ENCODE peak calls at places on chromosomes 16 and 17, in five cellular contexts. One of them, this sample, is unnamed.

GRCh38 chr17:29597361-29598172 is 4.6 kb downstream of the ANKRD13B start:
- DNase-seq in mesendoderm: no peak
- DNase-seq in IMR-90: no peak
- DNase-seq in H9: no peak
- DNase-seq in mesenchymal stem cell: no peak
- DNase-seq in this sample: no peak

GRCh38 chr17:77251622-77252021 is 110.9 kb downstream of the SEC14L1 start:
- DNase-seq in mesendoderm: no peak
- DNase-seq in IMR-90: no peak
- DNase-seq in H9: no peak
- DNase-seq in mesenchymal stem cell: no peak
- DNase-seq in this sample: no peak

GRCh38 chr17:55735784-55736405 is 13.2 kb upstream of the TMEM100 start:
- DNase-seq in mesendoderm: peak; percentile 59
- DNase-seq in IMR-90: peak; percentile 62
- DNase-seq in H9: no peak
- DNase-seq in mesenchymal stem cell: peak; percentile 76
- DNase-seq in this sample: no peak

GRCh38 chr17:34622862-34623261 is 43.5 kb downstream of the TMEM132E start:
- DNase-seq in mesendoderm: no peak
- DNase-seq in IMR-90: no peak
- DNase-seq in H9: no peak
- DNase-seq in mesenchymal stem cell: no peak
- DNase-seq in this sample: no peak

GRCh38 chr16:79865918-79866317 is 265.4 kb upstream of the MAF start:
- DNase-seq in mesendoderm: no peak
- DNase-seq in IMR-90: no peak
- DNase-seq in H9: no peak
- DNase-seq in mesenchymal stem cell: no peak
- DNase-seq in this sample: no peak

GRCh38 chr17:73952498-73953205 is 250.8 kb upstream of the RPL38 start:
- DNase-seq in mesendoderm: peak; percentile 50
- DNase-seq in IMR-90: no peak
- DNase-seq in H9: peak; percentile 69
- DNase-seq in mesenchymal stem cell: no peak
- DNase-seq in this sample: peak; percentile 54

GRCh38 chr16:2883027-2883846 is at the start of gene FLYWCH2:
- DNase-seq in mesendoderm: peak; percentile 98
- DNase-seq in IMR-90: peak; percentile 93
- DNase-seq in H9: peak; percentile 99
- DNase-seq in mesenchymal stem cell: peak; percentile 96
- DNase-seq in this sample: peak; percentile 98

GRCh38 chr16:86375370-86375769 is 135.0 kb upstream of the FOXF1 start:
- DNase-seq in mesendoderm: no peak
- DNase-seq in IMR-90: peak; percentile 97
- DNase-seq in H9: no peak
- DNase-seq in mesenchymal stem cell: peak; percentile 89
- DNase-seq in this sample: no peak

GRCh38 chr17:51402881-51403280 is 142.5 kb downstream of the UTP18 start:
- DNase-seq in mesendoderm: no peak
- DNase-seq in IMR-90: no peak
- DNase-seq in H9: no peak
- DNase-seq in mesenchymal stem cell: no peak
- DNase-seq in this sample: no peak

GRCh38 chr16:69600202-69600601 is 34.4 kb downstream of the NFAT5 start:
- DNase-seq in mesendoderm: no peak
- DNase-seq in IMR-90: no peak
- DNase-seq in H9: no peak
- DNase-seq in mesenchymal stem cell: no peak
- DNase-seq in this sample: no peak

GRCh38 chr17:57783338-57783742 is 38.2 kb upstream of the CCDC182 start:
- DNase-seq in mesendoderm: peak; percentile 90
- DNase-seq in IMR-90: peak; percentile 5
- DNase-seq in H9: peak; percentile 96
- DNase-seq in mesenchymal stem cell: peak; percentile 44
- DNase-seq in this sample: peak; percentile 84

GRCh38 chr16:14608111-14608566 is 21.9 kb downstream of the PARN start:
- DNase-seq in mesendoderm: no peak
- DNase-seq in IMR-90: no peak
- DNase-seq in H9: no peak
- DNase-seq in mesenchymal stem cell: no peak
- DNase-seq in this sample: no peak

GRCh38 chr17:66000216-66000615 is 191.7 kb downstream of the CEP112 start:
- DNase-seq in mesendoderm: no peak
- DNase-seq in IMR-90: no peak
- DNase-seq in H9: no peak
- DNase-seq in mesenchymal stem cell: no peak
- DNase-seq in this sample: no peak

GRCh38 chr16:84647830-84648594 is at the start of gene KLHL36:
- DNase-seq in mesendoderm: no peak
- DNase-seq in IMR-90: no peak
- DNase-seq in H9: no peak
- DNase-seq in mesenchymal stem cell: peak; percentile 54
- DNase-seq in this sample: peak; percentile 21

GRCh38 chr17:56913867-56914640 is at the start of gene TRIM25:
- DNase-seq in mesendoderm: peak; percentile 90
- DNase-seq in IMR-90: peak; percentile 82
- DNase-seq in H9: peak; percentile 96
- DNase-seq in mesenchymal stem cell: peak; percentile 93
- DNase-seq in this sample: peak; percentile 67

GRCh38 chr17:48596000-48596734 is 2.6 kb upstream of the HOXB5 start:
- DNase-seq in mesendoderm: no peak
- DNase-seq in IMR-90: peak; percentile 53
- DNase-seq in H9: no peak
- DNase-seq in mesenchymal stem cell: no peak
- DNase-seq in this sample: no peak

GRCh38 chr17:43388198-43389021 is 10.4 kb upstream of the ARL4D start:
- DNase-seq in mesendoderm: peak; percentile 96
- DNase-seq in IMR-90: peak; percentile 92
- DNase-seq in H9: peak; percentile 97
- DNase-seq in mesenchymal stem cell: peak; percentile 97
- DNase-seq in this sample: peak; percentile 87

GRCh38 chr17:28524476-28525415 is 18.6 kb downstream of the FOXN1 start:
- DNase-seq in mesendoderm: no peak
- DNase-seq in IMR-90: peak; percentile 78
- DNase-seq in H9: no peak
- DNase-seq in mesenchymal stem cell: peak; percentile 67
- DNase-seq in this sample: no peak

GRCh38 chr17:50244771-50245170 is 29.5 kb upstream of the TMEM92 start:
- DNase-seq in mesendoderm: no peak
- DNase-seq in IMR-90: no peak
- DNase-seq in H9: no peak
- DNase-seq in mesenchymal stem cell: no peak
- DNase-seq in this sample: no peak

GRCh38 chr17:80491478-80492342 is 15.3 kb upstream of the NPTX1 start:
- DNase-seq in mesendoderm: peak; percentile 54
- DNase-seq in IMR-90: no peak
- DNase-seq in H9: peak; percentile 77
- DNase-seq in mesenchymal stem cell: no peak
- DNase-seq in this sample: peak; percentile 70

GRCh38 chr17:58092101-58092796 is 9.0 kb downstream of the DYNLL2 start:
- DNase-seq in mesendoderm: no peak
- DNase-seq in IMR-90: no peak
- DNase-seq in H9: no peak
- DNase-seq in mesenchymal stem cell: no peak
- DNase-seq in this sample: no peak

GRCh38 chr17:32960815-32961214 is 30.8 kb upstream of the SPACA3 start:
- DNase-seq in mesendoderm: peak; percentile 70
- DNase-seq in IMR-90: no peak
- DNase-seq in H9: no peak
- DNase-seq in mesenchymal stem cell: no peak
- DNase-seq in this sample: no peak

GRCh38 chr17:64706224-64707076 is 44.3 kb upstream of the SMURF2 start:
- DNase-seq in mesendoderm: peak; percentile 19
- DNase-seq in IMR-90: no peak
- DNase-seq in H9: no peak
- DNase-seq in mesenchymal stem cell: peak; percentile 86
- DNase-seq in this sample: no peak

GRCh38 chr16:77236063-77236511 is 36.9 kb downstream of the SYCE1L start:
- DNase-seq in mesendoderm: peak; percentile 85
- DNase-seq in IMR-90: peak; percentile 71
- DNase-seq in H9: peak; percentile 94
- DNase-seq in mesenchymal stem cell: peak; percentile 77
- DNase-seq in this sample: peak; percentile 88

GRCh38 chr17:50686494-50687199 is 21.1 kb downstream of the ANKRD40 start:
- DNase-seq in mesendoderm: peak; percentile 75
- DNase-seq in IMR-90: peak; percentile 61
- DNase-seq in H9: no peak
- DNase-seq in mesenchymal stem cell: peak; percentile 72
- DNase-seq in this sample: no peak

GRCh38 chr17:41734139-41734948 is at the start of gene HAP1:
- DNase-seq in mesendoderm: peak; percentile 69
- DNase-seq in IMR-90: peak; percentile 8
- DNase-seq in H9: peak; percentile 84
- DNase-seq in mesenchymal stem cell: peak; percentile 63
- DNase-seq in this sample: peak; percentile 67

GRCh38 chr17:61580502-61580901 is 10.5 kb downstream of the NACA2 start:
- DNase-seq in mesendoderm: no peak
- DNase-seq in IMR-90: no peak
- DNase-seq in H9: no peak
- DNase-seq in mesenchymal stem cell: no peak
- DNase-seq in this sample: no peak

GRCh38 chr17:45143767-45144198 is 4.5 kb upstream of the HEXIM1 start:
- DNase-seq in mesendoderm: peak; percentile 91
- DNase-seq in IMR-90: peak; percentile 80
- DNase-seq in H9: peak; percentile 88
- DNase-seq in mesenchymal stem cell: peak; percentile 57
- DNase-seq in this sample: no peak

GRCh38 chr17:82807101-82807500 is 32.7 kb downstream of the ZNF750 start:
- DNase-seq in mesendoderm: no peak
- DNase-seq in IMR-90: no peak
- DNase-seq in H9: no peak
- DNase-seq in mesenchymal stem cell: no peak
- DNase-seq in this sample: no peak

GRCh38 chr16:52574105-52574437 is 27.1 kb upstream of the TOX3 start:
- DNase-seq in mesendoderm: no peak
- DNase-seq in IMR-90: no peak
- DNase-seq in H9: no peak
- DNase-seq in mesenchymal stem cell: no peak
- DNase-seq in this sample: no peak

GRCh38 chr16:88700636-88701482 is 5.3 kb downstream of the RNF166 start:
- DNase-seq in mesendoderm: no peak
- DNase-seq in IMR-90: peak; percentile 90
- DNase-seq in H9: no peak
- DNase-seq in mesenchymal stem cell: peak; percentile 93
- DNase-seq in this sample: no peak

GRCh38 chr17:49748791-49749190 is 15.1 kb downstream of the FAM117A start:
- DNase-seq in mesendoderm: no peak
- DNase-seq in IMR-90: no peak
- DNase-seq in H9: no peak
- DNase-seq in mesenchymal stem cell: no peak
- DNase-seq in this sample: no peak

GRCh38 chr16:11601911-11602310 is 15.2 kb upstream of the LITAF start:
- DNase-seq in mesendoderm: no peak
- DNase-seq in IMR-90: no peak
- DNase-seq in H9: no peak
- DNase-seq in mesenchymal stem cell: no peak
- DNase-seq in this sample: no peak
- H2BK15ac ChIP-seq in mesendoderm: no peak overlapping the region
- H2BK15ac ChIP-seq in IMR-90: no peak overlapping the region
- H2BK15ac ChIP-seq in H9: no peak overlapping the region
- H2BK15ac ChIP-seq in mesenchymal stem cell: no peak overlapping the region
- H2BK15ac ChIP-seq in this sample: no peak overlapping the region

GRCh38 chr16:30747799-30748633 is at the start of gene PHKG2:
- DNase-seq in mesendoderm: peak; percentile 100
- DNase-seq in IMR-90: peak; percentile 98
- DNase-seq in H9: peak; percentile 100
- DNase-seq in mesenchymal stem cell: peak; percentile 99
- DNase-seq in this sample: peak; percentile 98
- H2BK15ac ChIP-seq in mesendoderm: no peak within 1 kb of the TSS
- H2BK15ac ChIP-seq in IMR-90: no peak within 1 kb of the TSS
- H2BK15ac ChIP-seq in H9: no peak within 1 kb of the TSS
- H2BK15ac ChIP-seq in mesenchymal stem cell: peak within 1 kb of the TSS; percentile 12
- H2BK15ac ChIP-seq in this sample: no peak within 1 kb of the TSS

DNA sequence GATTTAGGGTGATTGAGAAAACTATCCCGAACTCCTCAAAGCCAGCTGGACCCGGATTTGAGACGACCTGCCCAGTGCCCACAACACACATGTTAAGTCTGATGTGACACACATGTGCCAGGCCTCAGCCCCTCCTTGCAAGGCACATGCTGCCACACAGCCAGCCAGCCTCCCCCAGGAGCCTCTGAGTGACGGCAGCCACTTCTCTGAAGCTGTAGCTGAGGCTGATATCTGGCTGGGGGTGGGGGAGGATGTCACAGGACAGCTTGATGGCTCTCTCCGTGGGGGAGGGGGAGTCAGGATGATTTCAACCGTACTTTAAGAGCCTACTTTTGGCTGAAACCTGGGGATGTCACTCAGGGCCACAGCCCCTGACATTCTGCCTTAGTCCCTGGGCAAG is 40.9 kb downstream of the SRCIN1 start:
- DNase-seq in mesendoderm: peak; percentile 77
- DNase-seq in IMR-90: no peak
- DNase-seq in H9: peak; percentile 60
- DNase-seq in mesenchymal stem cell: no peak
- DNase-seq in this sample: no peak
- H2BK15ac ChIP-seq in mesendoderm: no peak overlapping the region
- H2BK15ac ChIP-seq in IMR-90: no peak overlapping the region
- H2BK15ac ChIP-seq in H9: no peak overlapping the region
- H2BK15ac ChIP-seq in mesenchymal stem cell: no peak overlapping the region
- H2BK15ac ChIP-seq in this sample: no peak overlapping the region

DNA sequence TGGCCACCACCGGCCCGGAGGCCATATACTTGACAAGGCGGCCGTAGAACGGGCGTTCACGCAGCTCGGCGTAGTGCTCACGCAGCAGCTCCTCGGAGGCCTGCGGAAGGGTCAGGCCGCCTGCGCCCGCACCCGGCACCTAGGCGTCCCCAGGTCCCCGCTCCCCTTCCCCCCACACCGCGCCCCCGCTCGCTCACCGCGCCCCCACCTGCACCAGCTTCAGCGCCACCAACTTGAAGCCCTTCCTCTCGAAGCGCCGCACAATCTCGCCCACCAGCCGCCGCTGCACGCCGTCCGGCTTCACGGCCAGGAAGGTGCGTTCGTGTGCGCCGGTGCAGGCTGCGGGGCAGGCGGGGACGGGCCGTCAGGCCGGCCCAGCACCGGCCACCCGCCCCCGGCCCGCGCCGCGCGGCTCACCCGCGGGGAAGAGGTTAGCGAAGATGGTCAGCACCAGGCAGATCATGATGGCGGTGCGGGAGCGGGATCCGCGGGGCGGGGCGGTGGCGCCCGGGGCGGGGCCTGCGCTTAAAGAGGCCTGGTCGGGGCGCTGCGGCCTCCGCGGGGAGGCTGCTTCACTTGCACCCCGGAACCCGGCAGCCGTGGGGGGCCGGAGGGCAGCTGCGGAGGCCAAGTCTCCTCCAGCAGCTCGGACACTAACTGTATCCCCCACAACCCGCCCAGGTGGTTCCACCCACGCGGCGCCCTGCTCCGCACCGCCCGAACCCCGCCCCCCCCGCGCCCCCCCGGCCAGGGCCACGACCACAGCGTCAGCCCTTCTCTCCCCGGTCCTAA is at the start of gene NME3:
- DNase-seq in mesendoderm: peak; percentile 57
- DNase-seq in IMR-90: peak; percentile 56
- DNase-seq in H9: peak; percentile 76
- DNase-seq in mesenchymal stem cell: peak; percentile 75
- DNase-seq in this sample: peak; percentile 48
- H2BK15ac ChIP-seq in mesendoderm: no peak within 1 kb of the TSS
- H2BK15ac ChIP-seq in IMR-90: no peak within 1 kb of the TSS
- H2BK15ac ChIP-seq in H9: no peak within 1 kb of the TSS
- H2BK15ac ChIP-seq in mesenchymal stem cell: peak within 1 kb of the TSS; percentile 64
- H2BK15ac ChIP-seq in this sample: peak within 1 kb of the TSS; percentile 24